ENCODE peak calls at places on chromosomes 11 and 22, in five cellular contexts. One of them, this sample, is unnamed.

GRCh38 chr11:70095541-70096252 is 17.6 kb downstream of the ANO1 start:
- DNase-seq in Caco-2: no peak
- DNase-seq in astrocyte of the spinal cord: no peak
- DNase-seq in OCI-LY7: no peak
- DNase-seq in mammary epithelial cell: no peak
- DNase-seq in this sample: no peak

GRCh38 chr11:5486421-5486820 is 2.1 kb upstream of the OR52D1 start:
- DNase-seq in Caco-2: no peak
- DNase-seq in astrocyte of the spinal cord: no peak
- DNase-seq in OCI-LY7: no peak
- DNase-seq in mammary epithelial cell: no peak
- DNase-seq in this sample: no peak

GRCh38 chr11:120431633-120432032 is 79.9 kb upstream of the GRIK4 start:
- DNase-seq in Caco-2: no peak
- DNase-seq in astrocyte of the spinal cord: no peak
- DNase-seq in OCI-LY7: peak
- DNase-seq in mammary epithelial cell: no peak
- DNase-seq in this sample: no peak

GRCh38 chr11:86931059-86931964 is 23.9 kb downstream of the FZD4 start:
- DNase-seq in Caco-2: no peak
- DNase-seq in astrocyte of the spinal cord: no peak
- DNase-seq in OCI-LY7: no peak
- DNase-seq in mammary epithelial cell: no peak
- DNase-seq in this sample: no peak

GRCh38 chr11:116445108-116446047 is 327.4 kb downstream of the BUD13 start:
- DNase-seq in Caco-2: no peak
- DNase-seq in astrocyte of the spinal cord: no peak
- DNase-seq in OCI-LY7: no peak
- DNase-seq in mammary epithelial cell: no peak
- DNase-seq in this sample: no peak

GRCh38 chr11:115924744-115925567 is 420.7 kb upstream of the CADM1 start:
- DNase-seq in Caco-2: no peak
- DNase-seq in astrocyte of the spinal cord: peak
- DNase-seq in OCI-LY7: no peak
- DNase-seq in mammary epithelial cell: peak
- DNase-seq in this sample: no peak

GRCh38 chr11:57735655-57736298 is 5.5 kb upstream of the SELENOH start:
- DNase-seq in Caco-2: peak
- DNase-seq in astrocyte of the spinal cord: no peak
- DNase-seq in OCI-LY7: no peak
- DNase-seq in mammary epithelial cell: no peak
- DNase-seq in this sample: no peak

GRCh38 chr22:31567196-31567595 is 70.9 kb downstream of the SFI1 start:
- DNase-seq in Caco-2: no peak
- DNase-seq in astrocyte of the spinal cord: no peak
- DNase-seq in OCI-LY7: no peak
- DNase-seq in mammary epithelial cell: no peak
- DNase-seq in this sample: no peak

GRCh38 chr11:6357222-6357621 is 33.1 kb upstream of the SMPD1 start:
- DNase-seq in Caco-2: no peak
- DNase-seq in astrocyte of the spinal cord: peak
- DNase-seq in OCI-LY7: no peak
- DNase-seq in mammary epithelial cell: peak
- DNase-seq in this sample: no peak

GRCh38 chr11:134385774-134386565 is 26.1 kb downstream of the B3GAT1 start:
- DNase-seq in Caco-2: no peak
- DNase-seq in astrocyte of the spinal cord: no peak
- DNase-seq in OCI-LY7: no peak
- DNase-seq in mammary epithelial cell: no peak
- DNase-seq in this sample: peak

GRCh38 chr11:75468534-75469340 is 35.7 kb upstream of the KLHL35 start:
- DNase-seq in Caco-2: no peak
- DNase-seq in astrocyte of the spinal cord: peak
- DNase-seq in OCI-LY7: no peak
- DNase-seq in mammary epithelial cell: no peak
- DNase-seq in this sample: no peak

GRCh38 chr22:38569972-38570840 is at the start of gene DMC1:
- DNase-seq in Caco-2: peak
- DNase-seq in astrocyte of the spinal cord: peak
- DNase-seq in OCI-LY7: peak
- DNase-seq in mammary epithelial cell: peak
- DNase-seq in this sample: no peak

GRCh38 chr11:2791139-2791520 is 91.3 kb upstream of the KCNQ1OT1 start:
- DNase-seq in Caco-2: no peak
- DNase-seq in astrocyte of the spinal cord: no peak
- DNase-seq in OCI-LY7: no peak
- DNase-seq in mammary epithelial cell: no peak
- DNase-seq in this sample: no peak

GRCh38 chr11:95877288-95877687 is 46.6 kb downstream of the MTMR2 start:
- DNase-seq in Caco-2: no peak
- DNase-seq in astrocyte of the spinal cord: peak
- DNase-seq in OCI-LY7: no peak
- DNase-seq in mammary epithelial cell: peak
- DNase-seq in this sample: no peak

GRCh38 chr22:32558681-32559355 is 84.2 kb downstream of the FBXO7 start:
- DNase-seq in Caco-2: no peak
- DNase-seq in astrocyte of the spinal cord: peak
- DNase-seq in OCI-LY7: no peak
- DNase-seq in mammary epithelial cell: peak
- DNase-seq in this sample: no peak

GRCh38 chr22:45280583-45280972 is 4.2 kb upstream of the UPK3A start:
- DNase-seq in Caco-2: peak
- DNase-seq in astrocyte of the spinal cord: no peak
- DNase-seq in OCI-LY7: no peak
- DNase-seq in mammary epithelial cell: no peak
- DNase-seq in this sample: peak

GRCh38 chr22:25488244-25489020 is 76.0 kb upstream of the GRK3 start:
- DNase-seq in Caco-2: no peak
- DNase-seq in astrocyte of the spinal cord: peak
- DNase-seq in OCI-LY7: no peak
- DNase-seq in mammary epithelial cell: peak
- DNase-seq in this sample: no peak

GRCh38 chr22:24402460-24403192 is 24.8 kb upstream of the ADORA2A start:
- DNase-seq in Caco-2: no peak
- DNase-seq in astrocyte of the spinal cord: peak
- DNase-seq in OCI-LY7: no peak
- DNase-seq in mammary epithelial cell: peak
- DNase-seq in this sample: peak

GRCh38 chr11:121767433-121767832 is 314.7 kb upstream of the SORL1-AS1 start:
- DNase-seq in Caco-2: no peak
- DNase-seq in astrocyte of the spinal cord: no peak
- DNase-seq in OCI-LY7: no peak
- DNase-seq in mammary epithelial cell: peak
- DNase-seq in this sample: no peak

GRCh38 chr11:2444301-2445106 is at the start of the genes KCNQ1 and TRPM5:
- DNase-seq in Caco-2: no peak
- DNase-seq in astrocyte of the spinal cord: no peak
- DNase-seq in OCI-LY7: peak
- DNase-seq in mammary epithelial cell: no peak
- DNase-seq in this sample: peak

GRCh38 chr11:63729326-63729725 is 39.2 kb downstream of the ZFTA start:
- DNase-seq in Caco-2: no peak
- DNase-seq in astrocyte of the spinal cord: no peak
- DNase-seq in OCI-LY7: no peak
- DNase-seq in mammary epithelial cell: no peak
- DNase-seq in this sample: no peak

GRCh38 chr22:20567371-20567847 is 60.0 kb downstream of the MED15 start:
- DNase-seq in Caco-2: no peak
- DNase-seq in astrocyte of the spinal cord: peak
- DNase-seq in OCI-LY7: no peak
- DNase-seq in mammary epithelial cell: peak
- DNase-seq in this sample: no peak

GRCh38 chr22:20748820-20749428 is 25.0 kb upstream of the SERPIND1 start:
- DNase-seq in Caco-2: no peak
- DNase-seq in astrocyte of the spinal cord: peak
- DNase-seq in OCI-LY7: peak
- DNase-seq in mammary epithelial cell: no peak
- DNase-seq in this sample: no peak

GRCh38 chr11:84117394-84117793 is 831.2 kb upstream of the CCDC90B start:
- DNase-seq in Caco-2: no peak
- DNase-seq in astrocyte of the spinal cord: peak
- DNase-seq in OCI-LY7: no peak
- DNase-seq in mammary epithelial cell: no peak
- DNase-seq in this sample: no peak

GRCh38 chr11:68460741-68461283 is at the start of gene PPP6R3:
- DNase-seq in Caco-2: no peak
- DNase-seq in astrocyte of the spinal cord: no peak
- DNase-seq in OCI-LY7: no peak
- DNase-seq in mammary epithelial cell: no peak
- DNase-seq in this sample: no peak

GRCh38 chr11:129694966-129695365 is 120.7 kb upstream of the TMEM45B start:
- DNase-seq in Caco-2: peak
- DNase-seq in astrocyte of the spinal cord: peak
- DNase-seq in OCI-LY7: no peak
- DNase-seq in mammary epithelial cell: peak
- DNase-seq in this sample: no peak

GRCh38 chr11:131888230-131888826 is 517.9 kb downstream of the NTM start:
- DNase-seq in Caco-2: no peak
- DNase-seq in astrocyte of the spinal cord: peak
- DNase-seq in OCI-LY7: no peak
- DNase-seq in mammary epithelial cell: peak
- DNase-seq in this sample: no peak

GRCh38 chr22:45163074-45163416 is 680 bp upstream of the NUP50 start:
- DNase-seq in Caco-2: no peak
- DNase-seq in astrocyte of the spinal cord: peak
- DNase-seq in OCI-LY7: peak
- DNase-seq in mammary epithelial cell: peak
- DNase-seq in this sample: peak

DNA sequence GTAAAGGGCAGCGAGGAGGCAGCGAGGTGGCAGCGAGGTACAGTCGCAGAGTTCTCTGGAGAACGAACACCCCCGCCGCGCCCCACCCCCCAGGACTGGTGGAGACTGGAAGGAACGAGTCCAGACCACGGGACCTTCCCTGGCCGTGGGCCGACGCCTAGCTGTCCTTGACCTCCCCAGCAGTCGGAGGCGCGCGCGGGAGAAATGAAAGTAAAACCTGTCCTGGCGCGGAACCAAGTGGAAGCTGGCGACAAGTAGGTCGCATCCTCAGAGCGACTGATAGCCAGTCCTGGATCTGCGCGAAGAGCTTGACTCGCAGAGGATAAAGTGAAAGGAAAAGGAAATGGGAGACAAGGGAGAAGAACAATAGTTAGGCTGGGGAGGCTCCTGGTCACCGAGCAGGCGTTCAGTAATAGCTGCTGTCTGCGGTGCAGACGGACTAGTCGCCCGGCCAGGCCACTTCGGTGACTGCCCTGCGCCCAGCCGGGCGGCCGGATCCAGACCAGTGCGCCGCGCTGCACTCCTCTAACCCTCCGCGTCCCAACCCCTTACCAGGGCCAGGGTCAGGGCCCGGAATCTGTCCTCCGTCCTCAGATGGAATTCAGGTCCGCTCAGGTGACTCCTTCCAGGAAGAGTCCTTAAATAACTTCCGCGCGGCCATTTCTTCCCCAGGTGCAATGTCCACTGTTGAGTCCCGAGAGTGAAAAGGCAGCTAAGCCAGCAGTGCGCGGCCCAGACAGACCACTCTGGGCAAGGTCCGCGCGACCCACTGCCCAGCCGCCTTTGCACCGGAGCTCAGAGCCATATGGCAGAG is 1.9 kb upstream of the ADM start:
- DNase-seq in Caco-2: peak
- DNase-seq in astrocyte of the spinal cord: peak
- DNase-seq in OCI-LY7: no peak
- DNase-seq in mammary epithelial cell: peak
- DNase-seq in this sample: peak
- TF ChIP-seq CTCF in Caco-2: no peak
- TF ChIP-seq CTCF in astrocyte of the spinal cord: no peak
- TF ChIP-seq CTCF in OCI-LY7: no peak
- TF ChIP-seq CTCF in mammary epithelial cell: no peak
- TF ChIP-seq CTCF in this sample: no peak

DNA sequence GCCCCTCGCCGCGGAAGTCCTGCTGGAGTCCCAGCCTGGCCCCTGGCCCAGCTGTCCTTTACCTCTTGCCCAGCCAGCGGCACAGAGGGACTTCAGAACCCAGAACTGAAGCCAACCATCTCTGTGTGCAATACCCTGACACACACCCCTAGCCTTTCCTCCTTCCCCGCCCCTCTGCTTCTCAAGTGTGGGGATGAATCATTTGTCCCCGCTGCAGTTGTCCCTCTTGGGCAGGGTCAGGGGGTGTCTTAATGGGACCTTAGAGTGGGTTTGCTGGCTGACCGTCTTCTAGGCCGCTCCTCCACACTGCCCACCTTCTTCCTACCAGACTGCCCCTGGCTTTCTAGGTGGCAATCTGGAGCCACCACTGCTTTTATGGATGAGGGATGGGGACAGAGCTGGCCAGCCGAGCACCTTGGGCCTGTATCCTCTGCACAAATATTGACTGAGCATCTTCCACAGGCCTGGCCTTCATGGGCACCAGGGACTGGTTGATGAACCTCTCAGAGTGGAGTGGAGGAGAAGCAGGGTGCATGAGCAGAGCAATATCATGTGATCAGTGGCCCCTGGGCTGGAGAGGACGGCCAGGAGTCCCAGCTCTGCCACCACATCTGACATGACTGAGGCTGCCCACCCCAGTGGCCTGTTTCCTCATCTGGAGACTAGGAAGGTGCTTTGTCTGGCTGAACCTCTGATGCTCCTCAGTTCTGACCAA is 668 bp upstream of the CHST1 start:
- DNase-seq in Caco-2: no peak
- DNase-seq in astrocyte of the spinal cord: no peak
- DNase-seq in OCI-LY7: no peak
- DNase-seq in mammary epithelial cell: no peak
- DNase-seq in this sample: no peak
- H3K4me3 ChIP-seq in Caco-2: no peak
- H3K4me3 ChIP-seq in astrocyte of the spinal cord: no peak
- H3K4me3 ChIP-seq in OCI-LY7: no peak
- H3K4me3 ChIP-seq in mammary epithelial cell: no peak
- H3K4me3 ChIP-seq in this sample: no peak

GRCh38 chr11:113907681-113908080 is 3.1 kb downstream of the HTR3B start:
- DNase-seq in Caco-2: no peak
- DNase-seq in astrocyte of the spinal cord: no peak
- DNase-seq in OCI-LY7: no peak
- DNase-seq in mammary epithelial cell: no peak
- DNase-seq in this sample: no peak

GRCh38 chr11:113906515-113906914 is 1.9 kb downstream of the HTR3B start:
- DNase-seq in Caco-2: no peak
- DNase-seq in astrocyte of the spinal cord: no peak
- DNase-seq in OCI-LY7: no peak
- DNase-seq in mammary epithelial cell: no peak
- DNase-seq in this sample: peak

GRCh38 chr11:113907155-113907554 is 2.6 kb downstream of the HTR3B start:
- DNase-seq in Caco-2: no peak
- DNase-seq in astrocyte of the spinal cord: no peak
- DNase-seq in OCI-LY7: no peak
- DNase-seq in mammary epithelial cell: no peak
- DNase-seq in this sample: no peak

GRCh38 chr11:113904379-113905101 is at the start of gene HTR3B:
- DNase-seq in Caco-2: no peak
- DNase-seq in astrocyte of the spinal cord: no peak
- DNase-seq in OCI-LY7: no peak
- DNase-seq in mammary epithelial cell: no peak
- DNase-seq in this sample: peak

GRCh38 chr11:113906038-113906437 is 1.4 kb downstream of the HTR3B start:
- DNase-seq in Caco-2: peak
- DNase-seq in astrocyte of the spinal cord: peak
- DNase-seq in OCI-LY7: no peak
- DNase-seq in mammary epithelial cell: no peak
- DNase-seq in this sample: peak
- TF ChIP-seq CTCF in Caco-2: peak
- TF ChIP-seq CTCF in astrocyte of the spinal cord: peak
- TF ChIP-seq CTCF in OCI-LY7: peak
- TF ChIP-seq CTCF in mammary epithelial cell: no peak
- TF ChIP-seq CTCF in this sample: peak

GRCh38 chr11:8262552-8263108 is 1.0 kb downstream of the LMO1 start:
- DNase-seq in Caco-2: peak
- DNase-seq in astrocyte of the spinal cord: peak
- DNase-seq in OCI-LY7: no peak
- DNase-seq in mammary epithelial cell: peak
- DNase-seq in this sample: no peak
- H3K4me3 ChIP-seq in Caco-2: no peak
- H3K4me3 ChIP-seq in astrocyte of the spinal cord: peak
- H3K4me3 ChIP-seq in OCI-LY7: no peak
- H3K4me3 ChIP-seq in mammary epithelial cell: peak
- H3K4me3 ChIP-seq in this sample: peak

This sample was measured in LNCaP clone FGC.